ENCODE peak calls at places on chromosomes 7 and 10, in four cellular contexts. R, S, L and H are unnamed samples. For H3K9me3, the result is how much of the 10 kb centered on the place peaks cover.

GRCh38 chr10:97196213-97197029 is 10.7 kb upstream of the SLIT1 start:
- DNase-seq in R (peak), S (peak), L (peak), H (peak)

GRCh38 chr10:92387289-92387940 is 96.4 kb downstream of the MARCHF5 start:
- DNase-seq in R (peak), S (peak), L (no peak), H (peak)

GRCh38 chr10:122861724-122862161 is 16.1 kb upstream of the CUZD1 start:
- DNase-seq in R (peak), S (no peak), L (no peak), H (no peak)

GRCh38 chr7:151143261-151144015 is 24.1 kb downstream of the GBX1 start:
- DNase-seq in R (no peak), S (no peak), L (peak), H (no peak)

GRCh38 chr7:158413962-158414961 is 173.4 kb downstream of the PTPRN2 start:
- DNase-seq in R (no peak), S (no peak), L (peak), H (no peak)

GRCh38 chr7:112453505-112454171 is 3.4 kb downstream of the IFRD1 start:
- DNase-seq in R (peak), S (no peak), L (no peak), H (peak)

GRCh38 chr7:127252736-127253288 is at the start of gene GRM8:
- DNase-seq in R (peak), S (no peak), L (peak), H (no peak)

GRCh38 chr7:107321611-107322010 is 148.2 kb upstream of the GPR22 start:
- DNase-seq in R (no peak), S (no peak), L (no peak), H (no peak)

GRCh38 chr7:90709501-90710465 is 113.7 kb downstream of the CDK14 start:
- DNase-seq in R (peak), S (no peak), L (peak), H (no peak)

GRCh38 chr7:128974241-128974934 is 36.7 kb downstream of the IRF5 start:
- DNase-seq in R (peak), S (no peak), L (no peak), H (no peak)

GRCh38 chr10:51377932-51378206 is 303.6 kb downstream of the PRKG1 start:
- DNase-seq in R (no peak), S (no peak), L (no peak), H (no peak)

GRCh38 chr7:130996841-130997231 is 262.8 kb upstream of the KLF14 start:
- DNase-seq in R (peak), S (peak), L (peak), H (peak)

GRCh38 chr10:71678057-71678805 is 41.3 kb downstream of the C10orf105 start:
- DNase-seq in R (no peak), S (no peak), L (no peak), H (no peak)

GRCh38 chr7:121420976-121421375 is 24.9 kb upstream of the FAM3C start:
- DNase-seq in R (no peak), S (no peak), L (peak), H (peak)

GRCh38 chr10:124290095-124290795 is 128.5 kb downstream of the OAT start:
- DNase-seq in R (peak), S (no peak), L (no peak), H (no peak)

GRCh38 chr10:72688208-72688651 is 3.7 kb upstream of the MCU start:
- DNase-seq in R (peak), S (no peak), L (no peak), H (no peak)

GRCh38 chr10:100724531-100725027 is 20.8 kb upstream of the PAX2 start:
- DNase-seq in R (no peak), S (no peak), L (no peak), H (no peak)
- H3K4me3 ChIP-seq in R (no peak), S (no peak), L (no peak), H (no peak)

DNA sequence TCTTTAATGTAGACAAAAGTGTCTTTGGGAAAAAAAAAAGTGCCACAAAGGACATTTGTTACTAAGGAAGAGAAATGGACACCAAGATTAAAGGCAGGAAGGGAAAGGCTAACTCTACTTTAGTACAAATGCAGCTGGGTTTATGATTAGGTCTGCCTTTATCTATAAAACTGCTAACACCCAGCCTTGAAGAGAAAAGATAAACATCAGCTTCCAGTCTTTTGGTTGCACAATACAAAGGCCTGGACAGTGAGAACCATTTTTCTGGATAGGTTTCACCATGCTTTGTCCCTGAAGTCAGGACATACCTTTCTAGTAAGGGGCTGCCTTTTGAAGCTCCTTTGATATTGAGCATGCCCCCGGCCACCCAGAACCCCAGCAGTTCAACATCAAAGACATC is 45.1 kb downstream of the ZNF248 start:
- DNase-seq in R (no peak), S (no peak), L (no peak), H (no peak)
- H3K9me3 ChIP-seq in R (under half), S (under half), L (under half), H (under half)

GRCh38 chr7:5495581-5496375 is 72.1 kb upstream of the TNRC18 start:
- DNase-seq in R (no peak), S (no peak), L (peak), H (no peak)
- H3K4me3 ChIP-seq in R (no peak), S (no peak), L (peak), H (no peak)

GRCh38 chr7:52786174-52786573 is 249.3 kb upstream of the POM121L12 start:
- DNase-seq in R (no peak), S (no peak), L (no peak), H (no peak)
- H3K9me3 ChIP-seq in R (under half), S (under half), L (under half), H (under half)

GRCh38 chr10:59907918-59908807 is 1.8 kb upstream of the CCDC6 start:
- DNase-seq in R (peak), S (peak), L (peak), H (peak)
- H3K4me3 ChIP-seq in R (peak), S (peak), L (peak), H (peak)